ENCODE peak calls at places on chromosomes 12 and 14, in four cellular contexts. I is IMR-90, U is fibroblast of lung, G is astrocyte of the spinal cord. C is an unnamed sample.

GRCh38 chr14:79856357-79856756 is 354.9 kb downstream of the DIO2 start:
- DNase-seq in G (no peak), I (peak; percentile 33), U (no peak), C (peak; percentile 80)

GRCh38 chr12:30988086-30988485 is 61.5 kb downstream of the TSPAN11 start:
- DNase-seq in I (no peak), G (no peak), U (no peak), C (no peak)

GRCh38 chr12:53752651-53753050 is 872 bp upstream of the CISTR start:
- DNase-seq in U (no peak), G (no peak), I (no peak), C (no peak)

GRCh38 chr14:28785096-28785952 is 18.7 kb downstream of the FOXG1 start:
- DNase-seq in I (peak; percentile 0), G (no peak), U (no peak), C (peak; percentile 29)

GRCh38 chr14:54976316-54976715 is 50.6 kb downstream of the WDHD1 start:
- DNase-seq in G (peak; percentile 82), I (peak; percentile 82), U (peak; percentile 71), C (peak; percentile 89)

GRCh38 chr14:78950654-78951053 is 780.5 kb downstream of the NRXN3 start:
- DNase-seq in I (peak; percentile 76), G (peak; percentile 59), U (no peak), C (peak; percentile 56)

GRCh38 chr14:63938198-63939005 is 85.6 kb downstream of the SYNE2 start:
- DNase-seq in G (no peak), I (peak; percentile 2), U (no peak), C (no peak)

GRCh38 chr12:510071-510825 is 50.5 kb downstream of the B4GALNT3 start:
- DNase-seq in I (no peak), U (no peak), G (no peak), C (no peak)

GRCh38 chr14:90624228-90624627 is 192.0 kb downstream of the TTC7B start:
- DNase-seq in I (peak; percentile 62), G (peak; percentile 28), U (no peak), C (peak; percentile 59)

GRCh38 chr14:88904864-88905263 is 80.4 kb downstream of the TTC8 start:
- DNase-seq in U (no peak), I (peak; percentile 44), G (peak; percentile 46), C (peak; percentile 70)

GRCh38 chr12:4763549-4763948 is 43.3 kb downstream of the GALNT8 start:
- DNase-seq in U (peak; percentile 23), I (peak; percentile 2), G (no peak), C (no peak)

GRCh38 chr14:41607119-41607785 is 576 bp downstream of the LRFN5 start:
- DNase-seq in G (peak; percentile 56), U (peak; percentile 61), I (no peak), C (no peak)

GRCh38 chr12:90816353-90817089 is 138.5 kb downstream of the CCER1 start:
- DNase-seq in G (peak; percentile 69), I (peak; percentile 17), U (no peak), C (peak; percentile 81)

GRCh38 chr12:131604146-131604844 is 106.6 kb upstream of the SFSWAP start:
- DNase-seq in G (no peak), U (no peak), I (no peak), C (no peak)

GRCh38 chr12:90065301-90065801 is 356.7 kb upstream of the ATP2B1 start:
- DNase-seq in U (no peak), G (no peak), I (no peak), C (peak; percentile 20)

GRCh38 chr12:19186722-19187661 is 57.5 kb downstream of the PLEKHA5 start:
- DNase-seq in U (peak; percentile 79), I (peak; percentile 71), G (peak; percentile 71), C (peak; percentile 75)

GRCh38 chr12:29155079-29155478 is 6.0 kb downstream of the FAR2 start:
- DNase-seq in I (no peak), G (no peak), U (no peak), C (no peak)

GRCh38 chr12:56521590-56522371 is at the start of gene RBMS2:
- DNase-seq in G (peak; percentile 95), U (peak; percentile 96), I (peak; percentile 94), C (peak; percentile 96)

GRCh38 chr12:122852336-122853275 is 17.3 kb downstream of the HIP1R start:
- DNase-seq in U (no peak), I (no peak), G (no peak), C (peak; percentile 28)

GRCh38 chr12:15116073-15116472 is 105.1 kb downstream of the RERG start:
- DNase-seq in U (peak; percentile 1), I (no peak), G (peak; percentile 14), C (peak; percentile 1)

GRCh38 chr12:95829395-95829794 is 29.4 kb upstream of the SNRPF start:
- DNase-seq in G (no peak), U (no peak), I (no peak), C (no peak)

DNA sequence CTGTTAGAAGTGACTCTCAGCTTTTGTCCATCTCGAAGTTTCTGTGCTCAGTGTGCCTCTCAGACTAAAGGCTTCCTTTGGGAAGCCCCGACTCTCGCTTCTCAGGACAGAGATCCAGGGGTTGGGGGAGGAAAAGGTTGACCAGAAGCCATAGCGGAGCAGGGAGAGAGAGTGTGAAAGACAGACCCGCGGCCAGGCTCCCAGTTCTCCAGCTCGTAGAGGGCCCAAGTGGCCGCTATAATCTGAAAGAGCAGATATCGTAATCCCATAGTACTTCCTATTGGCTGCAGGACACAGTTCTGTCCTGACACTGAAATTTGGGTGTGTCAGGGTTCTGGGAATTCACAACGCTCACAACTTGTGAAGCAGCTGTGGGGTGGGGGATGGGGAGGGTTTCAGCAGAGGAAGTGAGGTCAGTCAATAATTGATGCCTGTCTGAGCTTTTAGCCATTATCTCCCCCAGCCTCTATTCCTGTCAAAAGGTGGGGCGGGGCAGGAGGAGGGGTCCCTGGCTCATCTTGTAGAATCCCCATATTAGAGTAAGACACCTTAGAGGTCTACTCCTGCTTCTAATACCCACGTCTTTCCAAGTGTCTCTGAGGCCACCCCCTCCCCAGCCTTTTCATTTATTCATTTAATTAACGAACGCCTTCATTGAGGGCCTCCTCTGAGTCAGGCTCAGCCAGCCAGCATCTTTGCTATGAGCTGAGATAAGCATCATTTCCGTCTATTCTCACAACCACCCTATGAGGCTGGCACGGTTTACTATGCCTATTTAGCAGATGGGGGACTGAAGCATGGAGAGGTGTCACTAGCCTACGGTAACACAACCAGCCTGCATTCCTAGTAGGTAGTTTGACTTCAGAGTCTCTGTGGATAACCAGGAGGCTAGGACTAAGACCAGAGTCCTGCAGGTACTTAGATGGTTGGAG is 1.5 kb upstream of the ACVRL1 start:
- DNase-seq in I (peak; percentile 40), G (no peak), U (peak; percentile 74), C (peak; percentile 90)
- H3K4me3 ChIP-seq in I (no peak overlapping the region), G (no peak overlapping the region), U (no peak overlapping the region), C (no peak overlapping the region)

DNA sequence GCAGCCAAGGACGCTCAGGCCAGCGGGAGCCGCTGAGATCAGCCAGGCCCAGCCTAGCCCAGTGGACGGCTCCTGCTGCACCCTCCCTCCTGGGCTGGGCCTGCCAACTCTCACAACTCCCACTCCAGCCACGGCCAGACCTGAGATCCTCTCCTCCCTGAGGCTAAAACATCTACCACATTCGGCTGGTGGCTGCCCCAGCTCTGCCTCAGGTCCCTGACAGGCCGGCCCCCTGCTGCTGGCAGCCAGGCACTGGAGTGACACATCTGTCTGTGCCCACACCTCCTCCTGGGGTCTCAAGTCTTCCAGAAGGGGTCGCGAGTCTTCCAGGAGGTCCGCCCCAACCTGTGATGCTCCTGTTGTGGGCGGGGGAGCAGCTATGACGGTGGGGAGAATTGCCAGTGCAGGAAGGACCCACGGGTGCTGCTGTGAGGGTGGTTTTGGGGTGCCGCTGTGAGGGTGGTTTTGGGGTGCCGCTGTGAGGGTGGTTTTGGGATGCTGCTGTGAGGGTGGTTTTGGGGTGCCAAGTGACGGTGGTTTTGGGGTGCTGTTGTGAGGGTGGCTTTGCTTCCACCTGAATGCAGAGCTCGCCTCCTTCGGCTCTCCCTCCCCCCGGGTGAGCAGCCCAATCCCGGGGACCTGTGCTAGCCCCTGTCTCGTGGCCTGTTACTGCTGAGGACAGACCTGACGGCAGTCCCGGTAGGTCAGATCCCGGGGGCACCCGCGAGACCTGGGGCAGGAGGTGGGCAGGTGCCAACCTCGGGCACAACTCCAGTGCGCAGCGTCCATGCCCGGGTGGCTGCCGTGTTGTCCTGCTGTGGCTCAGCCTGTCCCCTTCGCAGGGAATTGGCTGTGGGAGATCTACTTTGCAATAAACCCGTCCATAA is 27.5 kb upstream of the C14orf180 start:
- DNase-seq in G (no peak), U (no peak), I (no peak), C (no peak)
- TF ChIP-seq CTCF in G (no peak), U (no peak), I (no peak), C (no peak)

GRCh38 chr12:66288121-66288520 is 14.2 kb upstream of the HELB start:
- DNase-seq in G (no peak), U (no peak), I (no peak), C (no peak)
- H3K4me3 ChIP-seq in G (no peak overlapping the region), U (no peak overlapping the region), I (no peak overlapping the region), C (no peak overlapping the region)

GRCh38 chr12:7058850-7059249 is 1.7 kb upstream of the C1S start:
- DNase-seq in I (no peak), U (no peak), G (no peak), C (no peak)

GRCh38 chr12:7061138-7061537 is 620 bp downstream of the C1S start:
- DNase-seq in I (no peak), U (no peak), G (no peak), C (no peak)

GRCh38 chr12:7059780-7060179 is 738 bp upstream of the C1S start:
- DNase-seq in U (no peak), I (no peak), G (no peak), C (no peak)

GRCh38 chr12:7061596-7061995 is 1.1 kb downstream of the C1S start:
- DNase-seq in U (no peak), I (no peak), G (no peak), C (no peak)

GRCh38 chr12:7060353-7060954 is at the start of gene C1S:
- DNase-seq in U (peak; percentile 99), I (peak; percentile 99), G (peak; percentile 88), C (peak; percentile 99)
- TF ChIP-seq CTCF in U (peak; percentile 92), I (peak; percentile 99), G (peak; percentile 79), C (peak; percentile 83)

GRCh38 chr12:110732572-110732971 is 10.1 kb downstream of the PPP1CC start:
- DNase-seq in U (no peak), I (no peak), G (no peak), C (no peak)
- H3K4me3 ChIP-seq in U (no peak overlapping the region), I (no peak overlapping the region), G (no peak overlapping the region), C (no peak overlapping the region)

GRCh38 chr14:106276326-106277267 is 750.2 kb downstream of the TMEM121 start:
- DNase-seq in I (no peak), U (no peak), G (no peak), C (no peak)

GRCh38 chr14:106277503-106277902 is 751.1 kb downstream of the TMEM121 start:
- DNase-seq in I (no peak), U (no peak), G (no peak), C (no peak)
- TF ChIP-seq CTCF in I (no peak), U (no peak), G (peak; percentile 1), C (no peak)

DNA sequence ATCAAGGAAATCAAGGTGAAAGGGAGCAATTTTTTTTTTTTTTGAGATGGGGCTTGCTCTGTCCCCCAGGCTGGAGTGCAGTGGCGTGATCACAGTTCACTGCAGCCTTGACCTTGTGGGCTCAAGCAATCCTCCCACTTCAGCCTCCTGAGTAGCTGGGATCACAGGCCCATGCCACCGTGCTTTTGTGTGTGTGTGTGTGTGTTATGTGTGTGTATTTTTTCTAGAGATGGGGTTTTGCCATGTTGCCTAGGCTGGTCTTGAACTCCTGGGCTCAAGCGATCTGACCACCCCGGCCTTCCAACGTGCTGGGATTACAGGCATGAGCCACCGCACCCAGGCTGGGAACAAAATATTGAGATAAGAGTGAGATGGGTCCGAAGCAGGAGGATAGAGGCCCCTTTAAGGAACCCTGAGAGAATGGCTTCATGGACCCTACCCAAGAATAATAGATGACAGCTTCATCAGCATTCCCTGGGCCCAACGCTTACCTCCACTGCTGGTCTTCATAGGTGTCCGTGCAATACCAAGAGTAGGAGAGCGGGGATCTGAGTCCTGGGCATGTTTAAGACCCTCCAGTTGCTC is 1.0 kb downstream of the CDCA3 start:
- DNase-seq in U (no peak), G (no peak), I (no peak), C (no peak)
- H3K4me3 ChIP-seq in U (peak overlapping the region; percentile 91), G (peak overlapping the region; percentile 83), I (peak overlapping the region; percentile 25), C (no peak overlapping the region)

GRCh38 chr14:21395450-21395849 is 11.6 kb upstream of the SUPT16H start:
- DNase-seq in U (no peak), G (no peak), I (no peak), C (no peak)
- TF ChIP-seq CTCF in U (no peak), G (no peak), I (peak; percentile 11), C (no peak)